ENCODE peak calls at places on chromosomes 3 and 15, in nine cellular contexts. One of them, this sample, is unnamed.

GRCh38 chr15:33405096-33405495 is 94.3 kb downstream of the RYR3 start:
- DNase-seq in ovary: no peak
- DNase-seq in neural crest cell: no peak
- DNase-seq in T47D: no peak
- DNase-seq in NCI-H774: no peak
- DNase-seq in AML-193: no peak
- DNase-seq in NCI-H460: no peak
- DNase-seq in stimulated activated naive B cell treated with anti-CD40 and anti-IgM and Interleukin-4, amounts not matched to agents 10 μg/mL and 1 μg/mL and 100 μg/mL, for 72 hours: no peak
- DNase-seq in stimulated activated naive CD4-positive, alpha-beta T cell: no peak
- DNase-seq in this sample: no peak

GRCh38 chr15:89495638-89496145 is 691 bp downstream of the RHCG start:
- DNase-seq in AML-193: no peak
- DNase-seq in NCI-H774: no peak
- DNase-seq in neural crest cell: no peak
- DNase-seq in stimulated activated naive B cell treated with anti-CD40 and anti-IgM and Interleukin-4, amounts not matched to agents 10 μg/mL and 1 μg/mL and 100 μg/mL, for 72 hours: no peak
- DNase-seq in ovary: no peak
- DNase-seq in stimulated activated naive CD4-positive, alpha-beta T cell: no peak
- DNase-seq in T47D: no peak
- DNase-seq in NCI-H460: no peak
- DNase-seq in this sample: no peak

GRCh38 chr3:50665603-50666115 is 9.1 kb upstream of the DOCK3 start:
- DNase-seq in NCI-H460: no peak
- DNase-seq in neural crest cell: no peak
- DNase-seq in AML-193: no peak
- DNase-seq in stimulated activated naive CD4-positive, alpha-beta T cell: no peak
- DNase-seq in stimulated activated naive B cell treated with anti-CD40 and anti-IgM and Interleukin-4, amounts not matched to agents 10 μg/mL and 1 μg/mL and 100 μg/mL, for 72 hours: no peak
- DNase-seq in ovary: no peak
- DNase-seq in NCI-H774: no peak
- DNase-seq in T47D: no peak
- DNase-seq in this sample: no peak

GRCh38 chr3:49813497-49814174 is at the start of gene UBA7:
- DNase-seq in NCI-H774: no peak
- DNase-seq in AML-193: peak
- DNase-seq in stimulated activated naive B cell treated with anti-CD40 and anti-IgM and Interleukin-4, amounts not matched to agents 10 μg/mL and 1 μg/mL and 100 μg/mL, for 72 hours: peak
- DNase-seq in neural crest cell: no peak
- DNase-seq in ovary: peak
- DNase-seq in NCI-H460: no peak
- DNase-seq in T47D: peak
- DNase-seq in stimulated activated naive CD4-positive, alpha-beta T cell: no peak
- DNase-seq in this sample: no peak

GRCh38 chr15:58306591-58307312 is 125.0 kb upstream of the LIPC start:
- DNase-seq in stimulated activated naive B cell treated with anti-CD40 and anti-IgM and Interleukin-4, amounts not matched to agents 10 μg/mL and 1 μg/mL and 100 μg/mL, for 72 hours: no peak
- DNase-seq in NCI-H460: no peak
- DNase-seq in NCI-H774: no peak
- DNase-seq in ovary: no peak
- DNase-seq in stimulated activated naive CD4-positive, alpha-beta T cell: no peak
- DNase-seq in AML-193: no peak
- DNase-seq in T47D: no peak
- DNase-seq in neural crest cell: no peak
- DNase-seq in this sample: no peak

GRCh38 chr15:68528891-68529290 is 49.9 kb upstream of the CORO2B start:
- DNase-seq in neural crest cell: no peak
- DNase-seq in NCI-H774: no peak
- DNase-seq in T47D: peak
- DNase-seq in ovary: no peak
- DNase-seq in AML-193: no peak
- DNase-seq in NCI-H460: no peak
- DNase-seq in stimulated activated naive CD4-positive, alpha-beta T cell: no peak
- DNase-seq in stimulated activated naive B cell treated with anti-CD40 and anti-IgM and Interleukin-4, amounts not matched to agents 10 μg/mL and 1 μg/mL and 100 μg/mL, for 72 hours: no peak
- DNase-seq in this sample: no peak

GRCh38 chr3:188955919-188956318 is 215.9 kb upstream of the TPRG1 start:
- DNase-seq in neural crest cell: no peak
- DNase-seq in T47D: no peak
- DNase-seq in ovary: no peak
- DNase-seq in NCI-H460: no peak
- DNase-seq in stimulated activated naive CD4-positive, alpha-beta T cell: no peak
- DNase-seq in NCI-H774: no peak
- DNase-seq in AML-193: no peak
- DNase-seq in stimulated activated naive B cell treated with anti-CD40 and anti-IgM and Interleukin-4, amounts not matched to agents 10 μg/mL and 1 μg/mL and 100 μg/mL, for 72 hours: no peak
- DNase-seq in this sample: no peak

GRCh38 chr3:142285057-142285666 is 59.8 kb upstream of the GK5 start:
- DNase-seq in AML-193: no peak
- DNase-seq in neural crest cell: no peak
- DNase-seq in T47D: peak
- DNase-seq in stimulated activated naive B cell treated with anti-CD40 and anti-IgM and Interleukin-4, amounts not matched to agents 10 μg/mL and 1 μg/mL and 100 μg/mL, for 72 hours: no peak
- DNase-seq in ovary: no peak
- DNase-seq in NCI-H460: no peak
- DNase-seq in stimulated activated naive CD4-positive, alpha-beta T cell: no peak
- DNase-seq in NCI-H774: no peak
- DNase-seq in this sample: no peak

GRCh38 chr3:40463579-40463978 is 6.4 kb downstream of the RPL14 start:
- DNase-seq in AML-193: no peak
- DNase-seq in ovary: no peak
- DNase-seq in T47D: no peak
- DNase-seq in neural crest cell: no peak
- DNase-seq in NCI-H774: no peak
- DNase-seq in stimulated activated naive CD4-positive, alpha-beta T cell: no peak
- DNase-seq in NCI-H460: no peak
- DNase-seq in stimulated activated naive B cell treated with anti-CD40 and anti-IgM and Interleukin-4, amounts not matched to agents 10 μg/mL and 1 μg/mL and 100 μg/mL, for 72 hours: no peak
- DNase-seq in this sample: no peak

GRCh38 chr3:45599424-45599886 is 4.9 kb downstream of the LIMD1 start:
- DNase-seq in AML-193: no peak
- DNase-seq in neural crest cell: no peak
- DNase-seq in ovary: no peak
- DNase-seq in T47D: no peak
- DNase-seq in stimulated activated naive CD4-positive, alpha-beta T cell: no peak
- DNase-seq in stimulated activated naive B cell treated with anti-CD40 and anti-IgM and Interleukin-4, amounts not matched to agents 10 μg/mL and 1 μg/mL and 100 μg/mL, for 72 hours: no peak
- DNase-seq in NCI-H460: no peak
- DNase-seq in NCI-H774: no peak
- DNase-seq in this sample: no peak

GRCh38 chr15:58770519-58770856 is 614 bp upstream of the MINDY2 start:
- DNase-seq in stimulated activated naive CD4-positive, alpha-beta T cell: no peak
- DNase-seq in AML-193: peak
- DNase-seq in neural crest cell: no peak
- DNase-seq in ovary: no peak
- DNase-seq in stimulated activated naive B cell treated with anti-CD40 and anti-IgM and Interleukin-4, amounts not matched to agents 10 μg/mL and 1 μg/mL and 100 μg/mL, for 72 hours: peak
- DNase-seq in NCI-H460: no peak
- DNase-seq in T47D: no peak
- DNase-seq in NCI-H774: no peak
- DNase-seq in this sample: no peak

GRCh38 chr3:184378650-184379374 is 805 bp upstream of the THPO start:
- DNase-seq in NCI-H460: no peak
- DNase-seq in AML-193: no peak
- DNase-seq in stimulated activated naive B cell treated with anti-CD40 and anti-IgM and Interleukin-4, amounts not matched to agents 10 μg/mL and 1 μg/mL and 100 μg/mL, for 72 hours: no peak
- DNase-seq in ovary: no peak
- DNase-seq in T47D: peak
- DNase-seq in neural crest cell: no peak
- DNase-seq in NCI-H774: no peak
- DNase-seq in stimulated activated naive CD4-positive, alpha-beta T cell: no peak
- DNase-seq in this sample: no peak

GRCh38 chr3:157059661-157060060 is 100.3 kb downstream of the CCNL1 start:
- DNase-seq in T47D: no peak
- DNase-seq in AML-193: no peak
- DNase-seq in stimulated activated naive B cell treated with anti-CD40 and anti-IgM and Interleukin-4, amounts not matched to agents 10 μg/mL and 1 μg/mL and 100 μg/mL, for 72 hours: no peak
- DNase-seq in NCI-H460: no peak
- DNase-seq in stimulated activated naive CD4-positive, alpha-beta T cell: no peak
- DNase-seq in ovary: no peak
- DNase-seq in neural crest cell: no peak
- DNase-seq in NCI-H774: no peak
- DNase-seq in this sample: no peak

GRCh38 chr3:177594096-177594495 is 396.8 kb upstream of the TBL1XR1 start:
- DNase-seq in NCI-H774: no peak
- DNase-seq in stimulated activated naive B cell treated with anti-CD40 and anti-IgM and Interleukin-4, amounts not matched to agents 10 μg/mL and 1 μg/mL and 100 μg/mL, for 72 hours: no peak
- DNase-seq in ovary: no peak
- DNase-seq in T47D: no peak
- DNase-seq in NCI-H460: no peak
- DNase-seq in stimulated activated naive CD4-positive, alpha-beta T cell: no peak
- DNase-seq in neural crest cell: no peak
- DNase-seq in AML-193: no peak
- DNase-seq in this sample: no peak

GRCh38 chr3:122975163-122975923 is 52.2 kb downstream of the SEMA5B start:
- DNase-seq in ovary: peak
- DNase-seq in AML-193: peak
- DNase-seq in NCI-H460: no peak
- DNase-seq in neural crest cell: no peak
- DNase-seq in T47D: peak
- DNase-seq in NCI-H774: no peak
- DNase-seq in stimulated activated naive B cell treated with anti-CD40 and anti-IgM and Interleukin-4, amounts not matched to agents 10 μg/mL and 1 μg/mL and 100 μg/mL, for 72 hours: peak
- DNase-seq in stimulated activated naive CD4-positive, alpha-beta T cell: no peak
- DNase-seq in this sample: peak

GRCh38 chr3:149199474-149199873 is 22.2 kb downstream of the CP start:
- DNase-seq in NCI-H460: no peak
- DNase-seq in ovary: no peak
- DNase-seq in stimulated activated naive CD4-positive, alpha-beta T cell: no peak
- DNase-seq in AML-193: no peak
- DNase-seq in neural crest cell: no peak
- DNase-seq in stimulated activated naive B cell treated with anti-CD40 and anti-IgM and Interleukin-4, amounts not matched to agents 10 μg/mL and 1 μg/mL and 100 μg/mL, for 72 hours: no peak
- DNase-seq in T47D: no peak
- DNase-seq in NCI-H774: peak
- DNase-seq in this sample: no peak

GRCh38 chr3:187741403-187742350 is 3.6 kb downstream of the BCL6 start:
- DNase-seq in stimulated activated naive CD4-positive, alpha-beta T cell: peak
- DNase-seq in AML-193: peak
- DNase-seq in NCI-H774: peak
- DNase-seq in neural crest cell: peak
- DNase-seq in NCI-H460: peak
- DNase-seq in stimulated activated naive B cell treated with anti-CD40 and anti-IgM and Interleukin-4, amounts not matched to agents 10 μg/mL and 1 μg/mL and 100 μg/mL, for 72 hours: peak
- DNase-seq in ovary: peak
- DNase-seq in T47D: peak
- DNase-seq in this sample: peak

This sample was measured in HL-60.